ENCODE peak calls at places on chromosomes 7 and 10, in four cellular contexts. B is HCT116, G is H1, K is K562. E is an unnamed sample.

GRCh38 chr10:26336979-26337378 is 101.2 kb upstream of the APBB1IP start:
- DNase-seq in B (no peak), G (no peak), K (no peak), E (no peak)

GRCh38 chr10:121754667-121755066 is 156.4 kb upstream of the FGFR2 start:
- DNase-seq in B (no peak), G (no peak), K (no peak), E (no peak)

GRCh38 chr10:98959486-98959885 is 276.2 kb downstream of the HPSE2 start:
- DNase-seq in B (no peak), G (no peak), K (no peak), E (no peak)

GRCh38 chr7:1811850-1812692 is 142.0 kb downstream of the ELFN1 start:
- DNase-seq in B (no peak), G (no peak), K (no peak), E (no peak)

GRCh38 chr10:55449981-55450380 is 649.0 kb upstream of the PCDH15 start:
- DNase-seq in B (no peak), G (no peak), K (no peak), E (no peak)

GRCh38 chr10:131556897-131557500 is 245.5 kb upstream of the TCERG1L start:
- DNase-seq in B (no peak), G (no peak), K (no peak), E (no peak)

GRCh38 chr10:103476046-103476768 is 2.8 kb downstream of the CALHM3 start:
- DNase-seq in B (no peak), G (peak), K (peak), E (no peak)

GRCh38 chr7:44173911-44174693 is 15.1 kb downstream of the GCK start:
- DNase-seq in B (no peak), G (no peak), K (no peak), E (no peak)

GRCh38 chr7:38413784-38414183 is 140.3 kb upstream of the TARP start:
- DNase-seq in B (no peak), G (no peak), K (peak), E (no peak)

GRCh38 chr7:156021476-156021875 is 209.2 kb upstream of the SHH start:
- DNase-seq in B (no peak), G (no peak), K (no peak), E (no peak)

GRCh38 chr7:106071999-106072714 is 40.0 kb downstream of the SYPL1 start:
- DNase-seq in B (no peak), G (no peak), K (peak), E (no peak)

GRCh38 chr7:25863727-25864116 is 288.3 kb upstream of the NFE2L3 start:
- DNase-seq in B (no peak), G (no peak), K (no peak), E (no peak)

GRCh38 chr7:138029941-138030340 is 28.1 kb upstream of the CREB3L2 start:
- DNase-seq in B (no peak), G (no peak), K (no peak), E (no peak)

GRCh38 chr7:128178611-128179010 is 62.5 kb upstream of the LEP start:
- DNase-seq in B (no peak), G (no peak), K (no peak), E (no peak)

GRCh38 chr10:22803201-22803895 is 89.0 kb upstream of the PIP4K2A start:
- DNase-seq in B (no peak), G (no peak), K (no peak), E (no peak)

GRCh38 chr7:53326634-53327033 is 291.2 kb downstream of the POM121L12 start:
- DNase-seq in B (no peak), G (peak), K (no peak), E (no peak)

GRCh38 chr7:36686499-36686898 is 37.8 kb downstream of the AOAH start:
- DNase-seq in B (peak), G (no peak), K (no peak), E (no peak)

GRCh38 chr10:68086910-68087309 is 11.8 kb upstream of the HERC4 start:
- DNase-seq in B (no peak), G (no peak), K (no peak), E (no peak)

GRCh38 chr10:72011468-72011867 is 47.3 kb downstream of the CHST3 start:
- DNase-seq in B (no peak), G (no peak), K (no peak), E (no peak)

GRCh38 chr7:152158801-152159587 is 133.5 kb downstream of the GALNT11 start:
- DNase-seq in B (no peak), G (no peak), K (no peak), E (peak)

GRCh38 chr7:151393031-151393977 is 16.5 kb downstream of the WDR86 start:
- DNase-seq in B (no peak), G (no peak), K (peak), E (no peak)

GRCh38 chr10:86400705-86401587 is 34.4 kb upstream of the GRID1 start:
- DNase-seq in B (peak), G (no peak), K (no peak), E (no peak)

GRCh38 chr7:55260671-55261385 is 104.3 kb upstream of the LANCL2 start:
- DNase-seq in B (no peak), G (no peak), K (no peak), E (no peak)

GRCh38 chr10:82378146-82378545 is 503.2 kb downstream of the NRG3 start:
- DNase-seq in B (no peak), G (no peak), K (no peak), E (no peak)

GRCh38 chr7:408651-409343 is 110.8 kb downstream of the PDGFA start:
- DNase-seq in B (no peak), G (no peak), K (no peak), E (no peak)

GRCh38 chr7:12719141-12719919 is 31.9 kb downstream of the ARL4A start:
- DNase-seq in B (no peak), G (no peak), K (peak), E (no peak)

GRCh38 chr7:45147858-45148652 is 9.5 kb upstream of the RAMP3 start:
- DNase-seq in B (no peak), G (no peak), K (no peak), E (no peak)

GRCh38 chr10:31669367-31669766 is 259.3 kb downstream of the ARHGAP12 start:
- DNase-seq in B (no peak), G (no peak), K (no peak), E (no peak)

GRCh38 chr10:13769926-13770325 is 183.2 kb downstream of the PRPF18 start:
- DNase-seq in B (no peak), G (no peak), K (no peak), E (no peak)

GRCh38 chr7:140041626-140042385 is 20.9 kb downstream of the PARP12 start:
- DNase-seq in B (no peak), G (no peak), K (no peak), E (no peak)

GRCh38 chr10:7956508-7956907 is 98.0 kb upstream of the GATA3 start:
- DNase-seq in B (no peak), G (no peak), K (peak), E (peak)

GRCh38 chr7:138951953-138952352 is 29.2 kb downstream of the KIAA1549 start:
- DNase-seq in B (no peak), G (no peak), K (no peak), E (no peak)

GRCh38 chr7:115300228-115300870 is 378.5 kb downstream of the MDFIC start:
- DNase-seq in B (no peak), G (no peak), K (no peak), E (no peak)

GRCh38 chr7:32536585-32536984 is 41.3 kb downstream of the AVL9 start:
- DNase-seq in B (peak), G (no peak), K (no peak), E (no peak)

GRCh38 chr7:47792521-47793121 is 155.6 kb downstream of the PKD1L1 start:
- DNase-seq in B (peak), G (no peak), K (peak), E (no peak)

GRCh38 chr7:23018747-23019146 is 4.8 kb upstream of the HYCC1 start:
- DNase-seq in B (no peak), G (no peak), K (no peak), E (no peak)

GRCh38 chr7:120877706-120878105 is 19.8 kb upstream of the TSPAN12 start:
- DNase-seq in B (no peak), G (no peak), K (no peak), E (no peak)
- TF ChIP-seq EGR1 in B (no peak), G (no peak), K (no peak), E (no peak)

GRCh38 chr7:93426297-93426696 is 148.2 kb downstream of the CALCR start:
- DNase-seq in B (no peak), G (no peak), K (no peak), E (no peak)
- H3K4me2 ChIP-seq in B (no peak), G (no peak), K (no peak), E (no peak)

DNA sequence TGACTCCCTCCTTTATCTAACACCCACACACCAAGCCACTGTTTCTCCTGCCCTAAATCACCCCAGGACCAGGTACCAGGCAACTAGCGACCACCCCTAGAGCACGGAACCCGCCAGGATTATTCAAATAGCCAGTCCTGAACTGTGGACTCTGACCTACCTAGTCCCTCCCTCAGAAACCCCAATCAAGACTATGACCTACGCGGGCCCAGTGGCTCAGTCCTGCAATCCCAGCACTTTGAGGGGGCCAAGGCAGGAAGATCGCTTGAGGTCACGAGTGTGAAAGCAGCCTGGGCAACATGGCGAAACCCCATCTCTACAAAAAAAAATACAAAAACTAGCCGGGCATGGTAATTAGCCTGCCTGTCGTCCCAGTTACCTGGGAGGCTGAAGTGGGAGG is 232.8 kb upstream of the FOXK1 start:
- DNase-seq in B (no peak), G (no peak), K (no peak), E (no peak)
- TF ChIP-seq EGR1 in B (no peak), G (no peak), K (no peak), E (no peak)

GRCh38 chr10:74736029-74736428 is 90.4 kb upstream of the KAT6B start:
- DNase-seq in B (no peak), G (no peak), K (no peak), E (no peak)

GRCh38 chr10:74738052-74738451 is 88.3 kb upstream of the KAT6B start:
- DNase-seq in B (no peak), G (no peak), K (no peak), E (peak)

GRCh38 chr10:74743401-74743800 is 83.0 kb upstream of the KAT6B start:
- DNase-seq in B (no peak), G (no peak), K (no peak), E (no peak)

GRCh38 chr10:74738543-74738942 is 87.9 kb upstream of the KAT6B start:
- DNase-seq in B (no peak), G (no peak), K (no peak), E (no peak)

GRCh38 chr10:74738985-74739567 is 87.3 kb upstream of the KAT6B start:
- DNase-seq in B (no peak), G (no peak), K (peak), E (peak)
- H3K4me2 ChIP-seq in B (no peak), G (no peak), K (peak), E (peak)

GRCh38 chr10:27619329-27619728 is 115.2 kb downstream of the RAB18 start:
- DNase-seq in B (no peak), G (no peak), K (no peak), E (no peak)
- TF ChIP-seq EGR1 in B (no peak), G (no peak), K (no peak), E (no peak)

GRCh38 chr10:132684164-132684891 is 101.6 kb downstream of the NKX6-2 start:
- DNase-seq in B (no peak), G (no peak), K (peak), E (peak)
- H3K4me2 ChIP-seq in B (no peak), G (no peak), K (peak), E (no peak)

GRCh38 chr10:125162181-125162906 is 2.0 kb upstream of the CTBP2 start:
- DNase-seq in B (no peak), G (no peak), K (no peak), E (no peak)

GRCh38 chr10:125164421-125164820 is 4.1 kb upstream of the CTBP2 start:
- DNase-seq in B (no peak), G (no peak), K (no peak), E (no peak)

GRCh38 chr10:125166658-125167057 is 6.3 kb upstream of the CTBP2 start:
- DNase-seq in B (no peak), G (no peak), K (no peak), E (no peak)

GRCh38 chr10:125163803-125164202 is 3.4 kb upstream of the CTBP2 start:
- DNase-seq in B (no peak), G (no peak), K (no peak), E (no peak)

GRCh38 chr10:125165584-125166340 is 5.4 kb upstream of the CTBP2 start:
- DNase-seq in B (no peak), G (no peak), K (no peak), E (no peak)
- TF ChIP-seq EGR1 in B (no peak), G (no peak), K (no peak), E (no peak)